ENCODE peak calls at places on chromosomes 12 and 14, in seven cellular contexts. X is astrocyte, E is suprapubic skin, Q is transverse colon, N is choroid plexus epithelial cell, U is astrocyte of the spinal cord, F is AG04450. B is an unnamed sample.

GRCh38 chr14:57502581-57503254 is 9.1 kb upstream of the CCDC198 start:
- DNase-seq in X (peak), E (no peak), Q (no peak), N (peak), U (peak), F (no peak), B (no peak)

GRCh38 chr12:19440019-19440858 is 947 bp downstream of the AEBP2 start:
- DNase-seq in X (peak), E (peak), Q (peak), N (peak), U (peak), F (no peak), B (peak)

GRCh38 chr12:68180792-68181744 is 21.5 kb upstream of the IFNG start:
- DNase-seq in X (peak), E (no peak), Q (no peak), N (peak), U (no peak), F (no peak), B (no peak)

GRCh38 chr12:64895541-64895940 is 71.1 kb downstream of the TBC1D30 start:
- DNase-seq in X (peak), E (no peak), Q (no peak), N (peak), U (peak), F (no peak), B (peak)

GRCh38 chr12:54680374-54680773 is 32.2 kb upstream of the DCD start:
- DNase-seq in X (no peak), E (no peak), Q (peak), N (peak), U (no peak), F (no peak), B (peak)

GRCh38 chr12:4145990-4146859 is 127.3 kb upstream of the CCND2 start:
- DNase-seq in X (no peak), E (no peak), Q (no peak), N (no peak), U (no peak), F (no peak), B (no peak)

GRCh38 chr14:22422238-22422637 is 166.8 kb downstream of the DAD1 start:
- DNase-seq in X (no peak), E (no peak), Q (no peak), N (no peak), U (no peak), F (no peak), B (no peak)

GRCh38 chr12:117120787-117121186 is 21.6 kb upstream of the TESC start:
- DNase-seq in X (no peak), E (no peak), Q (no peak), N (no peak), U (no peak), F (no peak), B (no peak)

GRCh38 chr14:95025218-95025617 is 132.1 kb downstream of the DICER1 start:
- DNase-seq in X (no peak), E (no peak), Q (no peak), N (no peak), U (no peak), F (no peak), B (no peak)

GRCh38 chr14:100072783-100073346 is 7.6 kb downstream of the EVL start:
- DNase-seq in X (no peak), E (no peak), Q (peak), N (peak), U (no peak), F (no peak), B (no peak)

GRCh38 chr14:41699506-41699905 is 92.8 kb downstream of the LRFN5 start:
- DNase-seq in X (no peak), E (no peak), Q (no peak), N (no peak), U (no peak), F (no peak), B (peak)

GRCh38 chr12:2291182-2291832 is 238.5 kb downstream of the CACNA1C start:
- DNase-seq in X (no peak), E (no peak), Q (peak), N (peak), U (peak), F (no peak), B (peak)

GRCh38 chr14:89911018-89911919 is 43.3 kb downstream of the EFCAB11 start:
- DNase-seq in X (peak), E (no peak), Q (peak), N (peak), U (peak), F (no peak), B (peak)

DNA sequence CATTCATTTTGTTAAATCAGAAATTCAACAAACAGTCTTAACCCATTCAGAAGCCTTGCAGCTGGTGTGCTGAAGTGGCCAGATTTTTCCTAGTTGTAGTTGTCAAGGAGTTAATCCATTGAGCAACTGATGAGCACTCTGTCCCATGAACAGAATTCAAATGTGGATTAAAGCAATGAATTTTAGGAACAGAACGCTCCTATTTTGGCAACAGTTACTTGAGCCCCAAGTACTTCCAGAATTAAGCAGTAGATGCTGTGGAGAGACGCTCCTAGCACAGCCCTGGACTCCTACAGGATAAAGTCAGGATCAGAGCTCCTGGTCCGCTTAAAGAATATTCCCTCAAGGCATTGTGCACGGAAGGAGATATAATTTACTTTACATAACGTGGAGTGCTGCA is 53.4 kb downstream of the FLRT2 start:
- DNase-seq in X (no peak), E (no peak), Q (no peak), N (no peak), U (no peak), F (no peak), B (no peak)
- H3K4me3 ChIP-seq in X (no peak), E (no peak), Q (no peak), N (no peak), U (no peak), F (no peak), B (no peak)

DNA sequence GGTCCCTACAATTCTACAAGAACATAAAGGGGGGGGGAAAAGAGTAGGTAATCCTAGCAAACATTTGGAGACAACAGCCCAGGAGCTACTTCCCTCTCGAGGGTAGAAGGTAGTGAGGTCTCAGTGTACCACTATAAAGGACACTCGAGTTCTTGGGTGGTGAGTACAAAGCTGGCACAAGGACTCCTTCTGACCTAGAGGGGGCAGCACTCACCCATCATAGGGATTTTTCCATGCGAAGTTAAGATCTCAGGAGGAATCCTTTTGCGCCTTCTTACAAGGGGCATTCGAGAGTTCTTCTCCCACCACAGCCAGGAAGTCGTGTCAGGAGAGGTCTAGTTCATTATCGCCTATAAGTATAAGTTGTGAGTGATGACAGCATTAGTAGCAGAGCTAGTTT is 200.2 kb upstream of the RBM19 start:
- DNase-seq in X (peak), E (no peak), Q (no peak), N (no peak), U (peak), F (peak), B (peak)
- TF ChIP-seq CTCF in X (peak), E (peak), Q (peak), N (no peak), U (peak), F (peak), B (peak)

GRCh38 chr14:93029911-93030555 is 85.7 kb downstream of the ITPK1 start:
- DNase-seq in X (no peak), E (no peak), Q (no peak), N (no peak), U (no peak), F (no peak), B (no peak)

GRCh38 chr14:93027810-93028723 is 87.7 kb downstream of the ITPK1 start:
- DNase-seq in X (no peak), E (no peak), Q (no peak), N (no peak), U (no peak), F (no peak), B (no peak)

GRCh38 chr14:93030761-93031160 is 85.0 kb downstream of the ITPK1 start:
- DNase-seq in X (no peak), E (no peak), Q (no peak), N (no peak), U (no peak), F (no peak), B (no peak)

GRCh38 chr14:93028724-93029076 is 87.0 kb downstream of the ITPK1 start:
- DNase-seq in X (no peak), E (no peak), Q (no peak), N (no peak), U (no peak), F (no peak), B (no peak)

GRCh38 chr14:93029417-93029816 is 86.3 kb downstream of the ITPK1 start:
- DNase-seq in X (no peak), E (no peak), Q (no peak), N (no peak), U (no peak), F (no peak), B (no peak)
- H3K4me3 ChIP-seq in X (no peak), E (no peak), Q (no peak), N (no peak), U (no peak), F (no peak), B (no peak)

DNA sequence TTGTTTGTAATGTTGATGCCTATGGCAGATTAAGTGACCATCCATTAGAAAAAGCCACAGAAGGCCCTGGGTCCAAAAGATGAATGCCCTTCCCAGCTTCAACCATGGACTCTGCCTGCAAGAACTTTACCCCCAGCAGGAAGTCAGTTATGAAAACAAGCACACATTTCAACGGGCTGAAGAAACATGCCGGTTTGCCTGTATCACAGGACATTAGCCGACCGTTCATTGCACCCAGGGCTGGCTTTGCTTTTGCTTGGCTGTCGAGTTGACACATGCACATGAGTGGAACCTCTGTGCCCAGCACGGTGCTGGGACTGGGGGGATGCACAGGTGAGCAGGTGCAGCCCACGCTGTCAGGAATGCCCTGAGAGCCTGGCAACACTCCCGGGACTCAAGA is 1087.0 kb downstream of the BCL11B start:
- DNase-seq in X (no peak), E (no peak), Q (no peak), N (no peak), U (no peak), F (no peak), B (no peak)
- TF ChIP-seq CTCF in X (no peak), E (no peak), Q (no peak), N (no peak), U (no peak), F (no peak), B (no peak)

B was measured in foreskin fibroblast.